ENCODE peak calls at places on chromosome 14, in ten cellular contexts. M is keratinocyte; O is CD4-positive, CD25-positive, alpha-beta regulatory T cell; L is stimulated activated CD8-positive, alpha-beta memory T cell treated with anti-CD3 and anti-CD28 coated beads, Interleukin-4, amount 100 ng/mL, for 24 hours; T is heart right ventricle; A is activated CD4-positive, CD25-positive, alpha-beta regulatory T cell treated with anti-CD3 and anti-CD28 coated beads, Interleukin-2, amount 50 U/mL, for 72 hours; I is fibroblast of villous mesenchyme; V is OCI-M1; X is kidney glomerular epithelial cell; B is GM13977. W is an unnamed sample.

GRCh38 chr14:77961853-77962580 is 162.1 kb downstream of the ADCK1 start:
- DNase-seq in M (no peak), O (no peak), L (no peak), T (no peak), A (no peak), I (no peak), V (peak), X (no peak), B (no peak), W (no peak)

GRCh38 chr14:72416892-72417291 is 477.0 kb downstream of the DPF3 start:
- DNase-seq in M (no peak), O (no peak), L (no peak), T (no peak), A (no peak), I (no peak), V (no peak), X (no peak), B (no peak), W (no peak)

GRCh38 chr14:71094722-71095121 is 187.5 kb downstream of the PCNX1 start:
- DNase-seq in M (no peak), O (no peak), L (no peak), T (no peak), A (no peak), I (no peak), V (no peak), X (no peak), B (no peak), W (no peak)

GRCh38 chr14:102774391-102775153 is 2.7 kb upstream of the TRAF3 start:
- DNase-seq in M (no peak), O (peak), L (no peak), T (no peak), A (peak), I (peak), V (peak), X (peak), B (peak), W (peak)

GRCh38 chr14:34933301-34933700 is 49.5 kb upstream of the SRP54 start:
- DNase-seq in M (no peak), O (no peak), L (no peak), T (no peak), A (no peak), I (no peak), V (no peak), X (no peak), B (no peak), W (no peak)

GRCh38 chr14:69605761-69606160 is 5.6 kb upstream of the SUSD6 start:
- DNase-seq in M (no peak), O (no peak), L (no peak), T (no peak), A (no peak), I (no peak), V (no peak), X (no peak), B (no peak), W (no peak)

GRCh38 chr14:101972126-101972785 is 7.9 kb downstream of the DYNC1H1 start:
- DNase-seq in M (peak), O (no peak), L (no peak), T (peak), A (no peak), I (peak), V (peak), X (peak), B (no peak), W (peak)

GRCh38 chr14:34301107-34301734 is 160.8 kb downstream of the SPTSSA start:
- DNase-seq in M (no peak), O (peak), L (no peak), T (no peak), A (no peak), I (peak), V (peak), X (peak), B (peak), W (no peak)

GRCh38 chr14:69592923-69593677 is 18.3 kb upstream of the SUSD6 start:
- DNase-seq in M (no peak), O (no peak), L (no peak), T (no peak), A (no peak), I (peak), V (no peak), X (no peak), B (no peak), W (no peak)

GRCh38 chr14:26394114-26394855 is 203.5 kb downstream of the NOVA1 start:
- DNase-seq in M (no peak), O (no peak), L (no peak), T (no peak), A (no peak), I (peak), V (peak), X (peak), B (no peak), W (no peak)

GRCh38 chr14:103190731-103191130 is 67.5 kb downstream of the TNFAIP2 start:
- DNase-seq in M (no peak), O (no peak), L (no peak), T (no peak), A (no peak), I (no peak), V (no peak), X (no peak), B (no peak), W (no peak)